ENCODE peak calls at places on chromosome 1, in eight cellular contexts. One of them, this sample, is unnamed.

GRCh38 chr1:34070201-34070836 is 94.7 kb downstream of the CSMD2 start:
- DNase-seq in pancreas: no peak
- DNase-seq in mesothelial cell of epicardium: no peak
- DNase-seq in cardiac fibroblast: no peak
- DNase-seq in skeletal muscle cell: no peak
- DNase-seq in stimulated activated CD4-positive, alpha-beta T cell treated with anti-CD3 and anti-CD28 coated beads, Interleukin-2, amount 100 ng/mL, for 48 hours: no peak
- DNase-seq in lung: no peak
- DNase-seq in PC-3: no peak
- DNase-seq in this sample: no peak

GRCh38 chr1:15405106-15405850 is 4.4 kb upstream of the EFHD2 start:
- DNase-seq in pancreas: no peak
- DNase-seq in mesothelial cell of epicardium: no peak
- DNase-seq in cardiac fibroblast: no peak
- DNase-seq in skeletal muscle cell: no peak
- DNase-seq in stimulated activated CD4-positive, alpha-beta T cell treated with anti-CD3 and anti-CD28 coated beads, Interleukin-2, amount 100 ng/mL, for 48 hours: no peak
- DNase-seq in lung: no peak
- DNase-seq in PC-3: no peak
- DNase-seq in this sample: no peak

GRCh38 chr1:244264163-244264562 is 187.5 kb downstream of the ADSS2 start:
- DNase-seq in pancreas: no peak
- DNase-seq in mesothelial cell of epicardium: no peak
- DNase-seq in cardiac fibroblast: no peak
- DNase-seq in skeletal muscle cell: no peak
- DNase-seq in stimulated activated CD4-positive, alpha-beta T cell treated with anti-CD3 and anti-CD28 coated beads, Interleukin-2, amount 100 ng/mL, for 48 hours: no peak
- DNase-seq in lung: no peak
- DNase-seq in PC-3: no peak
- DNase-seq in this sample: no peak

GRCh38 chr1:218898921-218899320 is 274.8 kb upstream of the LYPLAL1 start:
- DNase-seq in pancreas: no peak
- DNase-seq in mesothelial cell of epicardium: no peak
- DNase-seq in cardiac fibroblast: no peak
- DNase-seq in skeletal muscle cell: no peak
- DNase-seq in stimulated activated CD4-positive, alpha-beta T cell treated with anti-CD3 and anti-CD28 coated beads, Interleukin-2, amount 100 ng/mL, for 48 hours: no peak
- DNase-seq in lung: no peak
- DNase-seq in PC-3: no peak
- DNase-seq in this sample: no peak

GRCh38 chr1:196143602-196144342 is 464.5 kb downstream of the KCNT2 start:
- DNase-seq in pancreas: no peak
- DNase-seq in mesothelial cell of epicardium: no peak
- DNase-seq in cardiac fibroblast: no peak
- DNase-seq in skeletal muscle cell: no peak
- DNase-seq in stimulated activated CD4-positive, alpha-beta T cell treated with anti-CD3 and anti-CD28 coated beads, Interleukin-2, amount 100 ng/mL, for 48 hours: no peak
- DNase-seq in lung: no peak
- DNase-seq in PC-3: peak
- DNase-seq in this sample: no peak

GRCh38 chr1:64967381-64967780 is 1.0 kb upstream of the JAK1 start:
- DNase-seq in pancreas: no peak
- DNase-seq in mesothelial cell of epicardium: no peak
- DNase-seq in cardiac fibroblast: no peak
- DNase-seq in skeletal muscle cell: no peak
- DNase-seq in stimulated activated CD4-positive, alpha-beta T cell treated with anti-CD3 and anti-CD28 coated beads, Interleukin-2, amount 100 ng/mL, for 48 hours: no peak
- DNase-seq in lung: no peak
- DNase-seq in PC-3: no peak
- DNase-seq in this sample: no peak

GRCh38 chr1:164524810-164525209 is 34.2 kb upstream of the PBX1 start:
- DNase-seq in pancreas: no peak
- DNase-seq in mesothelial cell of epicardium: no peak
- DNase-seq in cardiac fibroblast: peak
- DNase-seq in skeletal muscle cell: no peak
- DNase-seq in stimulated activated CD4-positive, alpha-beta T cell treated with anti-CD3 and anti-CD28 coated beads, Interleukin-2, amount 100 ng/mL, for 48 hours: no peak
- DNase-seq in lung: no peak
- DNase-seq in PC-3: no peak
- DNase-seq in this sample: no peak

GRCh38 chr1:242605521-242605920 is 81.0 kb upstream of the PLD5 start:
- DNase-seq in pancreas: no peak
- DNase-seq in mesothelial cell of epicardium: no peak
- DNase-seq in cardiac fibroblast: no peak
- DNase-seq in skeletal muscle cell: no peak
- DNase-seq in stimulated activated CD4-positive, alpha-beta T cell treated with anti-CD3 and anti-CD28 coated beads, Interleukin-2, amount 100 ng/mL, for 48 hours: no peak
- DNase-seq in lung: no peak
- DNase-seq in PC-3: peak
- DNase-seq in this sample: no peak

GRCh38 chr1:40401427-40402201 is 28.1 kb downstream of the SMAP2 start:
- DNase-seq in pancreas: no peak
- DNase-seq in mesothelial cell of epicardium: no peak
- DNase-seq in cardiac fibroblast: no peak
- DNase-seq in skeletal muscle cell: no peak
- DNase-seq in stimulated activated CD4-positive, alpha-beta T cell treated with anti-CD3 and anti-CD28 coated beads, Interleukin-2, amount 100 ng/mL, for 48 hours: no peak
- DNase-seq in lung: no peak
- DNase-seq in PC-3: no peak
- DNase-seq in this sample: no peak

GRCh38 chr1:243236604-243237252 is 18.4 kb downstream of the CEP170 start:
- DNase-seq in pancreas: no peak
- DNase-seq in mesothelial cell of epicardium: no peak
- DNase-seq in cardiac fibroblast: no peak
- DNase-seq in skeletal muscle cell: no peak
- DNase-seq in stimulated activated CD4-positive, alpha-beta T cell treated with anti-CD3 and anti-CD28 coated beads, Interleukin-2, amount 100 ng/mL, for 48 hours: no peak
- DNase-seq in lung: no peak
- DNase-seq in PC-3: no peak
- DNase-seq in this sample: no peak

GRCh38 chr1:245261786-245262185 is 107.0 kb downstream of the KIF26B start:
- DNase-seq in pancreas: no peak
- DNase-seq in mesothelial cell of epicardium: no peak
- DNase-seq in cardiac fibroblast: no peak
- DNase-seq in skeletal muscle cell: no peak
- DNase-seq in stimulated activated CD4-positive, alpha-beta T cell treated with anti-CD3 and anti-CD28 coated beads, Interleukin-2, amount 100 ng/mL, for 48 hours: no peak
- DNase-seq in lung: no peak
- DNase-seq in PC-3: peak
- DNase-seq in this sample: no peak

GRCh38 chr1:47508900-47509488 is 71.2 kb downstream of the FOXD2 start:
- DNase-seq in pancreas: no peak
- DNase-seq in mesothelial cell of epicardium: no peak
- DNase-seq in cardiac fibroblast: no peak
- DNase-seq in skeletal muscle cell: no peak
- DNase-seq in stimulated activated CD4-positive, alpha-beta T cell treated with anti-CD3 and anti-CD28 coated beads, Interleukin-2, amount 100 ng/mL, for 48 hours: no peak
- DNase-seq in lung: no peak
- DNase-seq in PC-3: no peak
- DNase-seq in this sample: no peak

GRCh38 chr1:214569357-214570004 is 18.1 kb upstream of the PTPN14 start:
- DNase-seq in pancreas: no peak
- DNase-seq in mesothelial cell of epicardium: no peak
- DNase-seq in cardiac fibroblast: no peak
- DNase-seq in skeletal muscle cell: no peak
- DNase-seq in stimulated activated CD4-positive, alpha-beta T cell treated with anti-CD3 and anti-CD28 coated beads, Interleukin-2, amount 100 ng/mL, for 48 hours: no peak
- DNase-seq in lung: no peak
- DNase-seq in PC-3: peak
- DNase-seq in this sample: no peak

GRCh38 chr1:10663668-10664035 is 132.8 kb downstream of the CASZ1 start:
- DNase-seq in pancreas: no peak
- DNase-seq in mesothelial cell of epicardium: peak
- DNase-seq in cardiac fibroblast: peak
- DNase-seq in skeletal muscle cell: no peak
- DNase-seq in stimulated activated CD4-positive, alpha-beta T cell treated with anti-CD3 and anti-CD28 coated beads, Interleukin-2, amount 100 ng/mL, for 48 hours: no peak
- DNase-seq in lung: no peak
- DNase-seq in PC-3: no peak
- DNase-seq in this sample: no peak

GRCh38 chr1:153944005-153944821 is 2.3 kb downstream of the DENND4B start:
- DNase-seq in pancreas: no peak
- DNase-seq in mesothelial cell of epicardium: no peak
- DNase-seq in cardiac fibroblast: no peak
- DNase-seq in skeletal muscle cell: no peak
- DNase-seq in stimulated activated CD4-positive, alpha-beta T cell treated with anti-CD3 and anti-CD28 coated beads, Interleukin-2, amount 100 ng/mL, for 48 hours: no peak
- DNase-seq in lung: no peak
- DNase-seq in PC-3: no peak
- DNase-seq in this sample: no peak

GRCh38 chr1:37166005-37166404 is 131.7 kb upstream of the GRIK3 start:
- DNase-seq in pancreas: no peak
- DNase-seq in mesothelial cell of epicardium: no peak
- DNase-seq in cardiac fibroblast: no peak
- DNase-seq in skeletal muscle cell: no peak
- DNase-seq in stimulated activated CD4-positive, alpha-beta T cell treated with anti-CD3 and anti-CD28 coated beads, Interleukin-2, amount 100 ng/mL, for 48 hours: no peak
- DNase-seq in lung: no peak
- DNase-seq in PC-3: no peak
- DNase-seq in this sample: no peak

GRCh38 chr1:43305926-43306687 is 5.3 kb downstream of the TIE1 start:
- DNase-seq in pancreas: no peak
- DNase-seq in mesothelial cell of epicardium: no peak
- DNase-seq in cardiac fibroblast: no peak
- DNase-seq in skeletal muscle cell: no peak
- DNase-seq in stimulated activated CD4-positive, alpha-beta T cell treated with anti-CD3 and anti-CD28 coated beads, Interleukin-2, amount 100 ng/mL, for 48 hours: no peak
- DNase-seq in lung: no peak
- DNase-seq in PC-3: no peak
- DNase-seq in this sample: no peak

GRCh38 chr1:117877823-117878222 is 51.6 kb downstream of the GDAP2 start:
- DNase-seq in pancreas: no peak
- DNase-seq in mesothelial cell of epicardium: no peak
- DNase-seq in cardiac fibroblast: no peak
- DNase-seq in skeletal muscle cell: no peak
- DNase-seq in stimulated activated CD4-positive, alpha-beta T cell treated with anti-CD3 and anti-CD28 coated beads, Interleukin-2, amount 100 ng/mL, for 48 hours: no peak
- DNase-seq in lung: no peak
- DNase-seq in PC-3: no peak
- DNase-seq in this sample: no peak

GRCh38 chr1:24908591-24909259 is 21.4 kb downstream of the RUNX3 start:
- DNase-seq in pancreas: no peak
- DNase-seq in mesothelial cell of epicardium: no peak
- DNase-seq in cardiac fibroblast: no peak
- DNase-seq in skeletal muscle cell: no peak
- DNase-seq in stimulated activated CD4-positive, alpha-beta T cell treated with anti-CD3 and anti-CD28 coated beads, Interleukin-2, amount 100 ng/mL, for 48 hours: no peak
- DNase-seq in lung: no peak
- DNase-seq in PC-3: no peak
- DNase-seq in this sample: no peak

GRCh38 chr1:40110389-40110788 is 13.3 kb upstream of the PPT1 start:
- DNase-seq in pancreas: no peak
- DNase-seq in mesothelial cell of epicardium: no peak
- DNase-seq in cardiac fibroblast: no peak
- DNase-seq in skeletal muscle cell: no peak
- DNase-seq in stimulated activated CD4-positive, alpha-beta T cell treated with anti-CD3 and anti-CD28 coated beads, Interleukin-2, amount 100 ng/mL, for 48 hours: no peak
- DNase-seq in lung: no peak
- DNase-seq in PC-3: no peak
- DNase-seq in this sample: no peak

GRCh38 chr1:232110281-232111090 is 483.9 kb downstream of the DISC1 start:
- DNase-seq in pancreas: no peak
- DNase-seq in mesothelial cell of epicardium: no peak
- DNase-seq in cardiac fibroblast: peak
- DNase-seq in skeletal muscle cell: peak
- DNase-seq in stimulated activated CD4-positive, alpha-beta T cell treated with anti-CD3 and anti-CD28 coated beads, Interleukin-2, amount 100 ng/mL, for 48 hours: no peak
- DNase-seq in lung: no peak
- DNase-seq in PC-3: no peak
- DNase-seq in this sample: no peak

GRCh38 chr1:227661495-227661894 is 73.6 kb downstream of the JMJD4 start:
- DNase-seq in pancreas: no peak
- DNase-seq in mesothelial cell of epicardium: no peak
- DNase-seq in cardiac fibroblast: no peak
- DNase-seq in skeletal muscle cell: no peak
- DNase-seq in stimulated activated CD4-positive, alpha-beta T cell treated with anti-CD3 and anti-CD28 coated beads, Interleukin-2, amount 100 ng/mL, for 48 hours: no peak
- DNase-seq in lung: no peak
- DNase-seq in PC-3: no peak
- DNase-seq in this sample: no peak

GRCh38 chr1:77175230-77175844 is 43.9 kb downstream of the PIGK start:
- DNase-seq in pancreas: no peak
- DNase-seq in mesothelial cell of epicardium: no peak
- DNase-seq in cardiac fibroblast: no peak
- DNase-seq in skeletal muscle cell: no peak
- DNase-seq in stimulated activated CD4-positive, alpha-beta T cell treated with anti-CD3 and anti-CD28 coated beads, Interleukin-2, amount 100 ng/mL, for 48 hours: no peak
- DNase-seq in lung: no peak
- DNase-seq in PC-3: peak
- DNase-seq in this sample: no peak

GRCh38 chr1:6183520-6183989 is 3.4 kb upstream of the CHD5 start:
- DNase-seq in pancreas: no peak
- DNase-seq in mesothelial cell of epicardium: no peak
- DNase-seq in cardiac fibroblast: no peak
- DNase-seq in skeletal muscle cell: no peak
- DNase-seq in stimulated activated CD4-positive, alpha-beta T cell treated with anti-CD3 and anti-CD28 coated beads, Interleukin-2, amount 100 ng/mL, for 48 hours: no peak
- DNase-seq in lung: no peak
- DNase-seq in PC-3: peak
- DNase-seq in this sample: no peak

GRCh38 chr1:155171836-155172731 is 1.0 kb downstream of the KRTCAP2 start:
- DNase-seq in pancreas: no peak
- DNase-seq in mesothelial cell of epicardium: no peak
- DNase-seq in cardiac fibroblast: no peak
- DNase-seq in skeletal muscle cell: no peak
- DNase-seq in stimulated activated CD4-positive, alpha-beta T cell treated with anti-CD3 and anti-CD28 coated beads, Interleukin-2, amount 100 ng/mL, for 48 hours: no peak
- DNase-seq in lung: no peak
- DNase-seq in PC-3: no peak
- DNase-seq in this sample: no peak

GRCh38 chr1:208028526-208028925 is 117.6 kb upstream of the CD34 start:
- DNase-seq in pancreas: no peak
- DNase-seq in mesothelial cell of epicardium: no peak
- DNase-seq in cardiac fibroblast: no peak
- DNase-seq in skeletal muscle cell: no peak
- DNase-seq in stimulated activated CD4-positive, alpha-beta T cell treated with anti-CD3 and anti-CD28 coated beads, Interleukin-2, amount 100 ng/mL, for 48 hours: no peak
- DNase-seq in lung: no peak
- DNase-seq in PC-3: no peak
- DNase-seq in this sample: no peak

This sample was measured in GM12891.